ENCODE peak calls at places on chromosomes 4 and X, in nine cellular contexts. One of them, this sample, is unnamed.

GRCh38 chr4:109298279-109299010 is 4.0 kb downstream of the COL25A1 start:
- DNase-seq in H7: peak
- DNase-seq in activated CD4-positive, alpha-beta T cell treated with anti-CD3 and anti-CD28 coated beads for 1 hour: no peak
- DNase-seq in mesenchymal stem cell: no peak
- DNase-seq in EH: no peak
- DNase-seq in suprapubic skin: no peak
- DNase-seq in CD8-positive, alpha-beta T cell: no peak
- DNase-seq in left ventricle myocardium inferior: no peak
- DNase-seq in memory B cell: no peak
- DNase-seq in this sample: no peak

GRCh38 chr4:1573830-1574459 is 110.2 kb downstream of the FAM53A start:
- DNase-seq in H7: peak
- DNase-seq in activated CD4-positive, alpha-beta T cell treated with anti-CD3 and anti-CD28 coated beads for 1 hour: no peak
- DNase-seq in mesenchymal stem cell: no peak
- DNase-seq in EH: no peak
- DNase-seq in suprapubic skin: no peak
- DNase-seq in CD8-positive, alpha-beta T cell: no peak
- DNase-seq in left ventricle myocardium inferior: no peak
- DNase-seq in memory B cell: no peak
- DNase-seq in this sample: no peak

GRCh38 chrX:47214435-47215077 is 3.9 kb upstream of the CDK16 start:
- DNase-seq in H7: no peak
- DNase-seq in activated CD4-positive, alpha-beta T cell treated with anti-CD3 and anti-CD28 coated beads for 1 hour: no peak
- DNase-seq in mesenchymal stem cell: no peak
- DNase-seq in EH: no peak
- DNase-seq in suprapubic skin: no peak
- DNase-seq in CD8-positive, alpha-beta T cell: no peak
- DNase-seq in left ventricle myocardium inferior: no peak
- DNase-seq in memory B cell: no peak
- DNase-seq in this sample: no peak

GRCh38 chrX:109619816-109620215 is 5.2 kb downstream of the KCNE5 start:
- DNase-seq in H7: no peak
- DNase-seq in activated CD4-positive, alpha-beta T cell treated with anti-CD3 and anti-CD28 coated beads for 1 hour: no peak
- DNase-seq in mesenchymal stem cell: no peak
- DNase-seq in EH: no peak
- DNase-seq in suprapubic skin: no peak
- DNase-seq in CD8-positive, alpha-beta T cell: no peak
- DNase-seq in left ventricle myocardium inferior: no peak
- DNase-seq in memory B cell: no peak
- DNase-seq in this sample: no peak

GRCh38 chr4:88341227-88342192 is 37.1 kb upstream of the HERC6 start:
- DNase-seq in H7: no peak
- DNase-seq in activated CD4-positive, alpha-beta T cell treated with anti-CD3 and anti-CD28 coated beads for 1 hour: no peak
- DNase-seq in mesenchymal stem cell: peak
- DNase-seq in EH: peak
- DNase-seq in suprapubic skin: no peak
- DNase-seq in CD8-positive, alpha-beta T cell: no peak
- DNase-seq in left ventricle myocardium inferior: no peak
- DNase-seq in memory B cell: no peak
- DNase-seq in this sample: peak

GRCh38 chrX:25278341-25278740 is 262.6 kb upstream of the ARX start:
- DNase-seq in H7: no peak
- DNase-seq in activated CD4-positive, alpha-beta T cell treated with anti-CD3 and anti-CD28 coated beads for 1 hour: no peak
- DNase-seq in mesenchymal stem cell: no peak
- DNase-seq in EH: no peak
- DNase-seq in suprapubic skin: no peak
- DNase-seq in CD8-positive, alpha-beta T cell: no peak
- DNase-seq in left ventricle myocardium inferior: no peak
- DNase-seq in memory B cell: no peak
- DNase-seq in this sample: no peak

GRCh38 chrX:21412029-21412428 is 37.8 kb downstream of the CNKSR2 start:
- DNase-seq in H7: no peak
- DNase-seq in activated CD4-positive, alpha-beta T cell treated with anti-CD3 and anti-CD28 coated beads for 1 hour: no peak
- DNase-seq in mesenchymal stem cell: no peak
- DNase-seq in EH: no peak
- DNase-seq in suprapubic skin: no peak
- DNase-seq in CD8-positive, alpha-beta T cell: no peak
- DNase-seq in left ventricle myocardium inferior: no peak
- DNase-seq in memory B cell: no peak
- DNase-seq in this sample: no peak

GRCh38 chr4:140013088-140013487 is 140.9 kb downstream of the MAML3 start:
- DNase-seq in H7: no peak
- DNase-seq in activated CD4-positive, alpha-beta T cell treated with anti-CD3 and anti-CD28 coated beads for 1 hour: no peak
- DNase-seq in mesenchymal stem cell: no peak
- DNase-seq in EH: no peak
- DNase-seq in suprapubic skin: no peak
- DNase-seq in CD8-positive, alpha-beta T cell: no peak
- DNase-seq in left ventricle myocardium inferior: no peak
- DNase-seq in memory B cell: no peak
- DNase-seq in this sample: no peak

GRCh38 chrX:134990475-134991473 is at the start of gene SMIM10:
- DNase-seq in H7: peak
- DNase-seq in activated CD4-positive, alpha-beta T cell treated with anti-CD3 and anti-CD28 coated beads for 1 hour: peak
- DNase-seq in mesenchymal stem cell: peak
- DNase-seq in EH: peak
- DNase-seq in suprapubic skin: peak
- DNase-seq in CD8-positive, alpha-beta T cell: peak
- DNase-seq in left ventricle myocardium inferior: peak
- DNase-seq in memory B cell: peak
- DNase-seq in this sample: peak

GRCh38 chr4:7691992-7692391 is 247.7 kb downstream of the AFAP1 start:
- DNase-seq in H7: no peak
- DNase-seq in activated CD4-positive, alpha-beta T cell treated with anti-CD3 and anti-CD28 coated beads for 1 hour: no peak
- DNase-seq in mesenchymal stem cell: no peak
- DNase-seq in EH: no peak
- DNase-seq in suprapubic skin: no peak
- DNase-seq in CD8-positive, alpha-beta T cell: no peak
- DNase-seq in left ventricle myocardium inferior: peak
- DNase-seq in memory B cell: no peak
- DNase-seq in this sample: no peak

GRCh38 chr4:3372933-3373465 is 68.8 kb upstream of the HGFAC start:
- DNase-seq in H7: peak
- DNase-seq in activated CD4-positive, alpha-beta T cell treated with anti-CD3 and anti-CD28 coated beads for 1 hour: no peak
- DNase-seq in mesenchymal stem cell: no peak
- DNase-seq in EH: no peak
- DNase-seq in suprapubic skin: no peak
- DNase-seq in CD8-positive, alpha-beta T cell: no peak
- DNase-seq in left ventricle myocardium inferior: peak
- DNase-seq in memory B cell: peak
- DNase-seq in this sample: no peak

GRCh38 chrX:14352511-14352910 is 176.8 kb upstream of the GLRA2 start:
- DNase-seq in H7: no peak
- DNase-seq in activated CD4-positive, alpha-beta T cell treated with anti-CD3 and anti-CD28 coated beads for 1 hour: no peak
- DNase-seq in mesenchymal stem cell: no peak
- DNase-seq in EH: peak
- DNase-seq in suprapubic skin: no peak
- DNase-seq in CD8-positive, alpha-beta T cell: no peak
- DNase-seq in left ventricle myocardium inferior: no peak
- DNase-seq in memory B cell: no peak
- DNase-seq in this sample: no peak

GRCh38 chrX:120365320-120365719 is 3.4 kb downstream of the ATP1B4 start:
- DNase-seq in H7: peak
- DNase-seq in activated CD4-positive, alpha-beta T cell treated with anti-CD3 and anti-CD28 coated beads for 1 hour: peak
- DNase-seq in mesenchymal stem cell: peak
- DNase-seq in EH: peak
- DNase-seq in suprapubic skin: no peak
- DNase-seq in CD8-positive, alpha-beta T cell: peak
- DNase-seq in left ventricle myocardium inferior: peak
- DNase-seq in memory B cell: peak
- DNase-seq in this sample: peak

GRCh38 chrX:154730271-154730883 is 20.5 kb downstream of the GAB3 start:
- DNase-seq in H7: no peak
- DNase-seq in activated CD4-positive, alpha-beta T cell treated with anti-CD3 and anti-CD28 coated beads for 1 hour: no peak
- DNase-seq in mesenchymal stem cell: peak
- DNase-seq in EH: peak
- DNase-seq in suprapubic skin: no peak
- DNase-seq in CD8-positive, alpha-beta T cell: no peak
- DNase-seq in left ventricle myocardium inferior: peak
- DNase-seq in memory B cell: no peak
- DNase-seq in this sample: peak

GRCh38 chrX:153333271-153333670 is 682 bp upstream of the ZNF275 start:
- DNase-seq in H7: no peak
- DNase-seq in activated CD4-positive, alpha-beta T cell treated with anti-CD3 and anti-CD28 coated beads for 1 hour: no peak
- DNase-seq in mesenchymal stem cell: peak
- DNase-seq in EH: peak
- DNase-seq in suprapubic skin: no peak
- DNase-seq in CD8-positive, alpha-beta T cell: no peak
- DNase-seq in left ventricle myocardium inferior: no peak
- DNase-seq in memory B cell: no peak
- DNase-seq in this sample: no peak

GRCh38 chr4:37827030-37827705 is 682 bp downstream of the PGM2 start:
- DNase-seq in H7: no peak
- DNase-seq in activated CD4-positive, alpha-beta T cell treated with anti-CD3 and anti-CD28 coated beads for 1 hour: no peak
- DNase-seq in mesenchymal stem cell: peak
- DNase-seq in EH: peak
- DNase-seq in suprapubic skin: peak
- DNase-seq in CD8-positive, alpha-beta T cell: no peak
- DNase-seq in left ventricle myocardium inferior: no peak
- DNase-seq in memory B cell: no peak
- DNase-seq in this sample: no peak

GRCh38 chrX:110317079-110317819 is 636 bp downstream of the AMMECR1 start:
- DNase-seq in H7: peak
- DNase-seq in activated CD4-positive, alpha-beta T cell treated with anti-CD3 and anti-CD28 coated beads for 1 hour: peak
- DNase-seq in mesenchymal stem cell: peak
- DNase-seq in EH: peak
- DNase-seq in suprapubic skin: peak
- DNase-seq in CD8-positive, alpha-beta T cell: peak
- DNase-seq in left ventricle myocardium inferior: peak
- DNase-seq in memory B cell: peak
- DNase-seq in this sample: peak

GRCh38 chr4:114368751-114369150 is 229.9 kb upstream of the UGT8 start:
- DNase-seq in H7: no peak
- DNase-seq in activated CD4-positive, alpha-beta T cell treated with anti-CD3 and anti-CD28 coated beads for 1 hour: no peak
- DNase-seq in mesenchymal stem cell: peak
- DNase-seq in EH: peak
- DNase-seq in suprapubic skin: no peak
- DNase-seq in CD8-positive, alpha-beta T cell: no peak
- DNase-seq in left ventricle myocardium inferior: no peak
- DNase-seq in memory B cell: no peak
- DNase-seq in this sample: no peak

GRCh38 chrX:101229155-101229554 is 9.6 kb downstream of the DRP2 start:
- DNase-seq in H7: no peak
- DNase-seq in activated CD4-positive, alpha-beta T cell treated with anti-CD3 and anti-CD28 coated beads for 1 hour: no peak
- DNase-seq in mesenchymal stem cell: peak
- DNase-seq in EH: peak
- DNase-seq in suprapubic skin: no peak
- DNase-seq in CD8-positive, alpha-beta T cell: no peak
- DNase-seq in left ventricle myocardium inferior: no peak
- DNase-seq in memory B cell: no peak
- DNase-seq in this sample: no peak

GRCh38 chr4:155660436-155660835 is 6.2 kb upstream of the GUCY1A1 start:
- DNase-seq in H7: no peak
- DNase-seq in activated CD4-positive, alpha-beta T cell treated with anti-CD3 and anti-CD28 coated beads for 1 hour: no peak
- DNase-seq in mesenchymal stem cell: no peak
- DNase-seq in EH: no peak
- DNase-seq in suprapubic skin: no peak
- DNase-seq in CD8-positive, alpha-beta T cell: no peak
- DNase-seq in left ventricle myocardium inferior: no peak
- DNase-seq in memory B cell: no peak
- DNase-seq in this sample: no peak

GRCh38 chr4:157895205-157895604 is 277.6 kb downstream of the GASK1B start:
- DNase-seq in H7: no peak
- DNase-seq in activated CD4-positive, alpha-beta T cell treated with anti-CD3 and anti-CD28 coated beads for 1 hour: no peak
- DNase-seq in mesenchymal stem cell: no peak
- DNase-seq in EH: no peak
- DNase-seq in suprapubic skin: no peak
- DNase-seq in CD8-positive, alpha-beta T cell: no peak
- DNase-seq in left ventricle myocardium inferior: no peak
- DNase-seq in memory B cell: no peak
- DNase-seq in this sample: no peak

GRCh38 chr4:183142566-183143545 is 43.8 kb downstream of the WWC2 start:
- DNase-seq in H7: no peak
- DNase-seq in activated CD4-positive, alpha-beta T cell treated with anti-CD3 and anti-CD28 coated beads for 1 hour: no peak
- DNase-seq in mesenchymal stem cell: peak
- DNase-seq in EH: peak
- DNase-seq in suprapubic skin: no peak
- DNase-seq in CD8-positive, alpha-beta T cell: no peak
- DNase-seq in left ventricle myocardium inferior: peak
- DNase-seq in memory B cell: no peak
- DNase-seq in this sample: no peak